ENCODE peak calls at places on chromosomes 3 and 15, in seven cellular contexts. N is GM12865, Y is colonic mucosa, H is left ventricle myocardium inferior, I is neural progenitor cell, K is HCT116, V is suprapubic skin. F is an unnamed sample.

GRCh38 chr3:19270471-19270870 is 122.2 kb downstream of the KCNH8 start:
- DNase-seq in V (no peak), I (no peak), Y (no peak), H (no peak), K (no peak), N (no peak), F (no peak)

GRCh38 chr15:71136159-71137137 is 21.2 kb downstream of the THSD4 start:
- DNase-seq in V (no peak), I (no peak), Y (no peak), H (no peak), N (no peak), K (no peak), F (no peak)

GRCh38 chr15:64070965-64071851 is 22.4 kb downstream of the CIAO2A start:
- DNase-seq in I (no peak), N (no peak), V (no peak), K (no peak), H (no peak), Y (peak; percentile 64), F (peak; percentile 89)

GRCh38 chr15:29278436-29279099 is 8.9 kb upstream of the NSMCE3 start:
- DNase-seq in N (no peak), V (no peak), H (no peak), I (no peak), Y (no peak), K (peak; percentile 64), F (peak; percentile 60)

GRCh38 chr15:40108061-40108854 is 421 bp downstream of the BMF start:
- DNase-seq in H (peak; percentile 72), K (no peak), V (peak; percentile 82), Y (peak; percentile 70), I (peak; percentile 52), N (peak; percentile 25), F (no peak)

GRCh38 chr3:11438636-11439035 is 166.4 kb downstream of the ATG7 start:
- DNase-seq in Y (no peak), V (no peak), N (no peak), I (no peak), K (no peak), H (no peak), F (no peak)

GRCh38 chr3:11640009-11640673 is 3.6 kb downstream of the VGLL4 start:
- DNase-seq in I (no peak), Y (no peak), H (no peak), K (no peak), N (no peak), V (no peak), F (no peak)

GRCh38 chr3:192010490-192010889 is 549.5 kb downstream of the PYDC2 start:
- DNase-seq in K (no peak), Y (no peak), N (no peak), V (no peak), I (no peak), H (no peak), F (no peak)

GRCh38 chr15:59792359-59792758 is 103.2 kb upstream of the BNIP2 start:
- DNase-seq in V (no peak), N (no peak), K (no peak), I (no peak), Y (no peak), H (no peak), F (no peak)

GRCh38 chr3:169342652-169343051 is 320.9 kb downstream of the MECOM start:
- DNase-seq in Y (no peak), N (no peak), K (no peak), I (peak; percentile 21), H (no peak), V (no peak), F (no peak)

GRCh38 chr15:69573815-69574472 is 121.3 kb downstream of the RPLP1 start:
- DNase-seq in V (no peak), Y (no peak), N (peak; percentile 18), K (no peak), I (no peak), H (no peak), F (peak; percentile 60)

GRCh38 chr3:107604057-107604802 is 81.5 kb downstream of the BBX start:
- DNase-seq in Y (no peak), V (no peak), N (no peak), I (no peak), H (no peak), K (no peak), F (no peak)

GRCh38 chr3:105812194-105812586 is 56.6 kb downstream of the CBLB start:
- DNase-seq in V (no peak), H (no peak), K (no peak), N (no peak), I (no peak), Y (no peak), F (no peak)

GRCh38 chr15:40456299-40456712 is 14.5 kb upstream of the CHST14 start:
- DNase-seq in K (no peak), N (no peak), V (no peak), H (no peak), Y (no peak), I (no peak), F (no peak)

GRCh38 chr15:56291741-56292140 is 48.1 kb upstream of the RFX7 start:
- DNase-seq in N (no peak), K (no peak), Y (no peak), H (no peak), V (no peak), I (no peak), F (no peak)

GRCh38 chr15:56292546-56293316 is 49.1 kb upstream of the RFX7 start:
- DNase-seq in I (no peak), Y (no peak), K (no peak), H (no peak), N (no peak), V (no peak), F (no peak)

GRCh38 chr15:56298723-56299122 is 55.0 kb upstream of the RFX7 start:
- DNase-seq in Y (no peak), H (no peak), N (no peak), I (no peak), K (no peak), V (no peak), F (no peak)

GRCh38 chr15:56293495-56294292 is 50.0 kb upstream of the RFX7 start:
- DNase-seq in V (no peak), N (peak; percentile 41), I (no peak), H (no peak), Y (no peak), K (no peak), F (no peak)

GRCh38 chr15:56295433-56295832 is 51.8 kb upstream of the RFX7 start:
- DNase-seq in V (no peak), K (no peak), I (no peak), H (no peak), N (no peak), Y (no peak), F (no peak)
- TF ChIP-seq CTCF in V (no peak), K (peak; percentile 27), I (no peak), H (no peak), N (no peak), Y (no peak), F (peak; percentile 35)

GRCh38 chr3:182795383-182795782 is 2.1 kb downstream of the ATP11B start:
- DNase-seq in V (no peak), K (no peak), N (peak; percentile 80), H (no peak), Y (peak; percentile 61), I (no peak), F (no peak)
- H3K4me3 ChIP-seq in V (peak overlapping the region; percentile 97), K (peak overlapping the region; percentile 91), N (peak overlapping the region; percentile 92), H (peak overlapping the region; percentile 93), Y (peak overlapping the region; percentile 77), I (peak overlapping the region; percentile 85), F (peak overlapping the region; percentile 90)

GRCh38 chr15:34616613-34617012 is 33.2 kb upstream of the GOLGA8B start:
- DNase-seq in Y (no peak), H (no peak), K (peak; percentile 38), V (no peak), I (no peak), N (peak; percentile 14), F (peak; percentile 16)
- TF ChIP-seq CTCF in Y (no peak), H (peak; percentile 31), K (peak; percentile 28), V (no peak), I (peak; percentile 23), N (no peak), F (peak; percentile 43)

DNA sequence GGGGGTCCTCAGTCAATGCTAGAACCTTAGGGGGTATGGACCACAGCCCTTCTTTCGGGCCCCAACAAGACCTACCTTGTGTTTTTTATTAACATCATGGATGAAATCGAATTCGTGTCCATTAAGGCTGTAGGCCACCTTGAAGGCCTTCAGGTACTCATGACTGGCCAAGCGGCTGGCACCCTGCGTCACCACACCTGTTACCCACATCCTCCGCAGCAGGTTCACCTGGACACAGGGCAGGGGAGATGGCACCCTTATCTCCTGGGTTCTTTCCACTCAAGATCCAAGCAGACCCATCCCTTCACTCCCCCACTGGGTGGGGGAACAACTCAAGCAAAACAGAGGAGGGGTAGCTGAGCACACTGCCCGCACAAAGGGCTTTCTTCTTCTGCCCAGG is 6.6 kb downstream of the MFGE8 start:
- DNase-seq in H (no peak), K (no peak), V (no peak), Y (no peak), N (no peak), I (no peak), F (no peak)
- H3K4me3 ChIP-seq in H (peak overlapping the region; percentile 78), K (no peak overlapping the region), V (no peak overlapping the region), Y (no peak overlapping the region), N (no peak overlapping the region), I (no peak overlapping the region), F (no peak overlapping the region)

DNA sequence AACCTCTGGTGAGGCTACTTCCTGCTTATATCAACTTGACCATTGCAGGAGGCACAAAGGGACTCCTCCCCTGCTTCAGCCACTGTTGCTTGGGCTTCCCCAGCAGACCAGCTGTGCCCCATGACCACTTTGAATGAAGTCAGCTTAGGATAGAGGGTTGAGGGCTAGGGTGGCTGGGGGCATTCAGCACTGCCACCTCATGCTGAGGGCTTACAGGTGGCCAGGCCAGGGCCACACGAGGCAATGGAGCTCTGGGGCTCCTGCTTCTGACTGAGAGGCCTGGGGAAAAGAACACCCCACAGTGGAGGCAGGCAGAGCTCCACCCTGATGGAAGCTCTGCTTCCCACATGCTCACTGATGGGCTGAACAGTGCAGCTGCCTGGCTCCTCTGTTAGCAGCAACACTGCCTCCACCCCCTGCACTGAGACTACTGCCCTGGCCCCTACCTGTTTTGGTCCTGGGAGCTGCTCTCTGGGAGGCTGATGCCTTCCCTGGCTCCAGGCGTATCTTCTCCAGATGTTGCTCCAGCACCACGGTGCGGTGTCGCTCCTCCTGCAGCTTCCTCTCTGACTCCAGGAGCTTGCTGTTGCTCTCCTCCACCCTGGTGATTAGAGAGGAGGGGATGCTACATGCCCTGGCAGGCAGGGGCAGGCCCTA is 10.2 kb upstream of the HHATL start:
- DNase-seq in K (no peak), I (no peak), V (no peak), N (no peak), H (no peak), Y (no peak), F (no peak)
- TF ChIP-seq CTCF in K (no peak), I (no peak), V (no peak), N (no peak), H (no peak), Y (no peak), F (no peak)

DNA sequence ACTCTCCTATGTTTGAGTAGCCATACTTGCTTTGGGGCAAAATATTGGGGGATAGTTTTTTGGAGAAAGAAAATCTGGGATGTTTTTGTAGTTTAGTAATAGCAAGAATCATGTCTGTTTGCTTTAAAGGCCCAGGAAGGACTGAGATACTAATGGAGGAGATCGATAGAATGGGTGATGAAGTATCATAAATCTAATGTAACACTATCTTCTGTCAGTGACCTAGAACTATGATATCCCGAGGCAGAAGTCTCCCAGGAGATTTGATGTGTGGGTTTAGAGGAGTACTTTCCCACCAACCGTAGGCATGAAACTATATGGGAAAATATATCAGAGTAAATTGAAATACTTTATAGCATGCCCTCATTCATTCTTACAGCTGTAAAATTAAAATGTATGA is 21.0 kb upstream of the NFKBIZ start:
- DNase-seq in Y (no peak), K (no peak), N (no peak), V (no peak), H (no peak), I (no peak), F (no peak)
- H3K4me3 ChIP-seq in Y (peak overlapping the region; percentile 41), K (peak overlapping the region; percentile 56), N (peak overlapping the region; percentile 98), V (peak overlapping the region; percentile 69), H (peak overlapping the region; percentile 70), I (peak overlapping the region; percentile 51), F (peak overlapping the region; percentile 65)

GRCh38 chr15:48914717-48915116 is 36.8 kb downstream of the EID1 start:
- DNase-seq in N (no peak), H (no peak), V (no peak), I (no peak), K (no peak), Y (no peak), F (no peak)
- TF ChIP-seq CTCF in N (no peak), H (no peak), V (no peak), I (no peak), K (no peak), Y (no peak), F (no peak)